ENCODE peak calls at places on chromosomes 12 and 14, in ten cellular contexts. Y is AG09309; S is CD8-positive, alpha-beta T cell; K is brain microvascular endothelial cell; D is fibroblast of pulmonary artery; N is GM13977; B is AG09319; Z is GM12865; G is GM13976; F is endodermal cell. H is an unnamed sample.

GRCh38 chr14:79465651-79466050 is 745.7 kb downstream of the DIO2 start:
- DNase-seq in Y (no peak), S (no peak), K (no peak), D (no peak), N (no peak), B (no peak), Z (no peak), G (no peak), F (no peak), H (no peak)

GRCh38 chr12:80509781-80510556 is 65.9 kb downstream of the PTPRQ start:
- DNase-seq in Y (peak), S (no peak), K (peak), D (peak), N (no peak), B (peak), Z (no peak), G (no peak), F (no peak), H (no peak)

GRCh38 chr12:109018276-109018675 is 2.6 kb downstream of the SVOP start:
- DNase-seq in Y (no peak), S (no peak), K (no peak), D (no peak), N (no peak), B (no peak), Z (no peak), G (no peak), F (no peak), H (no peak)

GRCh38 chr12:3049596-3050314 is 27.4 kb upstream of the TSPAN9 start:
- DNase-seq in Y (no peak), S (no peak), K (no peak), D (no peak), N (no peak), B (no peak), Z (no peak), G (no peak), F (peak), H (no peak)

GRCh38 chr12:130977046-130977758 is 23.5 kb downstream of the ADGRD1 start:
- DNase-seq in Y (no peak), S (no peak), K (no peak), D (no peak), N (no peak), B (no peak), Z (no peak), G (no peak), F (peak), H (no peak)

GRCh38 chr12:112303004-112303403 is 79.2 kb downstream of the HECTD4 start:
- DNase-seq in Y (peak), S (peak), K (peak), D (peak), N (peak), B (peak), Z (peak), G (peak), F (peak), H (no peak)

GRCh38 chr14:79356040-79356439 is 855.3 kb downstream of the DIO2 start:
- DNase-seq in Y (no peak), S (no peak), K (no peak), D (peak), N (no peak), B (no peak), Z (no peak), G (no peak), F (peak), H (no peak)

GRCh38 chr12:8687846-8688601 is 9.8 kb upstream of the RIMKLB start:
- DNase-seq in Y (peak), S (no peak), K (peak), D (peak), N (no peak), B (peak), Z (peak), G (no peak), F (peak), H (no peak)

GRCh38 chr12:2283910-2284309 is 231.1 kb downstream of the CACNA1C start:
- DNase-seq in Y (no peak), S (no peak), K (no peak), D (peak), N (no peak), B (no peak), Z (no peak), G (no peak), F (peak), H (no peak)

GRCh38 chr12:12008931-12009611 is 61.7 kb upstream of the BCL2L14 start:
- DNase-seq in Y (no peak), S (peak), K (peak), D (peak), N (peak), B (no peak), Z (peak), G (peak), F (peak), H (peak)

GRCh38 chr12:105820407-105821140 is 318.2 kb downstream of the NUAK1 start:
- DNase-seq in Y (peak), S (no peak), K (peak), D (peak), N (no peak), B (peak), Z (no peak), G (no peak), F (no peak), H (no peak)

GRCh38 chr12:54162741-54163140 is 26.0 kb downstream of the SMUG1 start:
- DNase-seq in Y (no peak), S (no peak), K (no peak), D (no peak), N (no peak), B (no peak), Z (no peak), G (no peak), F (no peak), H (no peak)

DNA sequence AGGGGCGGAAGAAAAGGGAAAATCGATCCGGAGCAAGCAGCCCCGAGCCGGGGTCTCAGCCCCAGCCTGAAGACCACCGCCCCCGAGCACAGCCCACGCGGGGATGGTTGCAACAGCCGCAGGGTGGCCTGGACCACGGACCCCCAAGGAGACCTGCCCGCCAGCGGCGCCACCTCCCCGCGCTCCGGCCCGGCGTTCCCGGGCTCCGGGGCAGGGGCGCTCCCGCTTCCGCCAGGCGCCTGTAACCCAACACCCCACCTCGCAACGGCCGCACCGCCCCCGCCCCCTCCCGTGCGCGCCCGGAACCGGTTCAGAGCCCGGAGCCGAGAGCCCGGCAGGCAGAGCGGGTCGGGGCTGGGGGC is 571 bp downstream of the ACTN1 start:
- DNase-seq in Y (no peak), S (peak), K (no peak), D (no peak), N (peak), B (no peak), Z (peak), G (peak), F (peak), H (no peak)
- TF ChIP-seq CTCF in Y (no peak), S (no peak), K (no peak), D (no peak), N (no peak), B (no peak), Z (no peak), G (no peak), F (no peak), H (no peak)

DNA sequence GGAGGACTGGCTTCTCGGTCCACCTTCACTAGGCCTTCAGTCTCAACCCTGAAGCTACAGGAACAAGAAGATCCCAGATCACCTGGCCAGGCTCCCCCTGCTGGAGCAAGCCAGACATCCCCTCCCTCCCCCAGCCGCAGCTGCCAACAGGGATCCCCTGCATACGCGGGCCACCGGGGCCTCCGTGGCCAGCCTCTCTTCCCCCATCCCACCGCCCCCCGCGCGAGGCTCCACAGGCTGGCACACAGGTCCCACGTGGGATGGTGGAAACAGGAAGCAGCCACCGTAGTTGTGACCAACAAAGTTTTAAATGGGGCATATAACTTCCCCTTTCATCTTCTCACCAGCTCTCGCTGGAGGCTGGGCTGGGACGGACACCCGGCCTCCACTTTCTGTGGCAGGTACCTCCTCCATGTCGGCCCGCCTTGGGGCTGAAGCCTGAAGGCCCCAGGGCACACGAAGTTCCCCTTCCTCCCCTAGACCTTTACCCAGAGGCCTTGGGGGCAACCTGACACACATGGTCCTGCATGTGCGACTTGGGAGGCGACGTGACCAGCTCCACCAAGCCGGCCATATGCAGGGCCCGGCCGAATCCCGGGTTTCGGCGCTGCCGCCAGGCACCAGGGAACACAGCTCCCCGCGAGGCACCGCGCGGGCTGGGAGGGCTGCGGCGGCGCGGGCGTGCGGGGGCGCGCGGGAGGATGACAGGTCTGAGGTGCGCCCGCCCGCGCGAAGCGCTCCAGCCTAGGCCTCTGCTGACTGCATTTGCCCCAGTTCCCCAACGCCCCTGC is 44.4 kb upstream of the PNMA1 start:
- DNase-seq in Y (no peak), S (peak), K (peak), D (peak), N (peak), B (no peak), Z (peak), G (peak), F (peak), H (peak)
- TF ChIP-seq CTCF in Y (peak), S (peak), K (peak), D (peak), N (peak), B (peak), Z (peak), G (peak), F (peak), H (peak)

DNA sequence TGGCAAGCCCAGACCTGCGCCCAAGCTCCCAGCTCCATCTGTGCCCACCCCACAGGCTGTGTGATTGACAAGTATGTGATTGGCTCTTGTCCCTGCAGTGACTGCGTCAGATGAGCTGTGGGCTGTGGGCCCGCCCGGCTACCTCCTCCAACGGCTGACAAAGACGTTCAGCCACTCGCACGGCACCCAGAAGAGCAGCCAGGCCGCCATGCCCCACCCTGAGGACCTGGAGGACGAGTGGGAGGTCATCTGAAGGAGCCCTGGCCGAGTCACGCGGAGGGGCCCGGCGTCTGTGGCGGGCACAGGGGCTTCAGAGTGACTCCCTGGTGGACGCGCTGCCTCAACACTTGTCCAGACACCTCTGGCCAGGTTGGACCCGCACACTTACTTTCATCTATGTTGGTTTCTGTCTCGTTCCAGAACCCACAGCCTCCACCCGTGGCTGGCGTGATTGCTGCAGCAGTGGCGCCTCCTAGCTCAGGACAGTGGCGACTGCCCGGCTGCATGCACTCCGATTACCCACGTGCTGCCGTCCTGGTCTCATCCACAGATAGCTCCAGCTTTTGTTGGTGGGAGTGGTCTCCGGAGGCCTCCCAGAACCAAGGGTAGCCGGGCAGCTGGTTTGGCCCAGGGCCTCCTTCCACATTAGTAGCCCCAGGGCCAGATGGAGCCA is 11.4 kb downstream of the ANKRD9 start:
- DNase-seq in Y (no peak), S (no peak), K (no peak), D (no peak), N (no peak), B (no peak), Z (no peak), G (no peak), F (peak), H (no peak)
- TF ChIP-seq CTCF in Y (peak), S (no peak), K (peak), D (peak), N (peak), B (no peak), Z (no peak), G (no peak), F (peak), H (no peak)

GRCh38 chr12:115396567-115396966 is 712.6 kb upstream of the TBX3 start:
- DNase-seq in Y (no peak), S (no peak), K (no peak), D (no peak), N (no peak), B (no peak), Z (no peak), G (no peak), F (no peak), H (no peak)

GRCh38 chr12:115394498-115395220 is 710.7 kb upstream of the TBX3 start:
- DNase-seq in Y (no peak), S (no peak), K (no peak), D (no peak), N (no peak), B (no peak), Z (no peak), G (no peak), F (no peak), H (no peak)

GRCh38 chr12:115400011-115400410 is 716.0 kb upstream of the TBX3 start:
- DNase-seq in Y (no peak), S (no peak), K (no peak), D (no peak), N (no peak), B (no peak), Z (no peak), G (no peak), F (no peak), H (no peak)

GRCh38 chr12:115402443-115403170 is 718.6 kb upstream of the TBX3 start:
- DNase-seq in Y (no peak), S (no peak), K (no peak), D (no peak), N (no peak), B (no peak), Z (no peak), G (no peak), F (no peak), H (no peak)

GRCh38 chr12:115398311-115398781 is 714.4 kb upstream of the TBX3 start:
- DNase-seq in Y (no peak), S (no peak), K (no peak), D (no peak), N (no peak), B (no peak), Z (no peak), G (no peak), F (peak), H (no peak)
- TF ChIP-seq CTCF in Y (no peak), S (no peak), K (no peak), D (no peak), N (no peak), B (no peak), Z (peak), G (no peak), F (peak), H (no peak)

DNA sequence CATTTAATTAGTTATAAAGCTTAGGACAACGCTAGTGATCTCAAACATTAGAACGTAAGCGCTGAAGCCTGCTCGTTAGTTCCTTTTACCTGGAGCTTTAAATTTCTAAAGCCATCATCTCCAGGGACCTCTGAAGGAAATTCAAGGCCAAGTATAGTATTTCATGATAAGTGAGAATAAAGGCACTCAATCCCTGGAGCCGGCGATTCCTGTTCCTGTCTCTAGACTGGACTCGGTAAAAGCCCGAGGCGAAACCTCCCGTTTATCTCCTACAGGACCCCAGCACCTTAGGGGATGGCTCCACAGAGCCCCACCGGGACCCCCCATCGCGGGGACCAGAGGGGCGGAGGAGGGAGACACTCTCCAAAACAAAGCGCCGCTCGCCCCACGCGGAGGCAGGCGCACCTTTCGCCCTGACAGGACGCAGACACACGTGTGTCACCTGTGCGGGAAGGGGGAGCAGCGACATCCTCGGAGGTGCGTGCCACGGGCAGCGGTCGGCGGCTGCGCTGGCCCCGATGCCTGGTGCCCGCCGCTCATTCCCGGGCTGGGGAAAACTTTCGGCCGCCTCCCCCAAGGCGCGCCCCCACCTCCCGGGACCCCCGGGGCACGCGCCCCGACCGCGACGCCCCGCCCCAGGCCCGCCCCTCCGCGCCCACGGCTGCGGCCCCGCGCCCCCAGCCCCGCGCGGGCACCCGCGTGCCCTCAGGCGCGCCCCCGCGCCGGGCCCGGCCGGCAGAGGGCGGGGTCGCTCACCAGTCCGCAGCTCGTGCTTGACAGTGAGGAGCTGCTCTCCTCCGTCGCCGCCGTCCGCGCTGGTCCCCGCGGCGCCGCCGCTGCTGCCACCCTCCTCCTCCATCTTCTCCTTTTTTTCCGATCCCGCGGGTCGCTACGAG is 617 bp downstream of the RPS6KA5 start:
- DNase-seq in Y (no peak), S (peak), K (peak), D (peak), N (peak), B (no peak), Z (peak), G (peak), F (peak), H (peak)
- TF ChIP-seq CTCF in Y (peak), S (no peak), K (no peak), D (no peak), N (peak), B (no peak), Z (peak), G (peak), F (peak), H (peak)

DNA sequence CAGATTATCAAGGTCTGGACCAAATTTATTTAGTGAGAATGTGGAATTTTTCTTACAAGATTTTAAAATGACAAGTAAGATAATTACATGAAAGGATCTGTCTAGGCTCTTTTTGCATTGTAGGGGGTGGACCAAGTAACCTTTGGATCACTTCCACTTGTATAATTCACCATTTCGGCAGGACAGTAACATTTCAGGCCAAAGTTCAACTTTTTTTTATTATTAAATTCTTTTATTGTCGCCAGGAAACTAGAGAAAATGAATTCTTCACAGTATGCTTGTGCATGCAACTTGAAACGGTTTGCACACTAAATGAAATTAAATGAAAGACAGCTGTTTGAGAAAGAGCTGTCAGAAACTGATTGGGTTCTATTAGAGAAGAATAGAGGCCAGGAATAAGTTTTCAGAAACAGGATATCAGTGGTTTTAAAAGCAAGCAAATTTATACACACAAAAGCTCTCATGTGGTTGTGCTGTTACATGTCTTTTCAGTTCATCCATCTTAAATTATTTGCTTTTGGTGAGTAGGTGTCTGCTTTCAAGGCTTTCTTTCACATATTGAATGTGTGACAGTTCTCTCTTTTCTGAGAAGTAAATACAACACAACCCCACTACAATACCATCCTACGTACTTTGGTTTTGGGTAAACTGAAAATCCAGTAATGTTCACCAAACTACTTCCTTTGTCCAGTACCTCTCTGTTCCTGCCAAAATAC is 291.6 kb downstream of the RAD51B start:
- DNase-seq in Y (no peak), S (no peak), K (no peak), D (no peak), N (no peak), B (no peak), Z (peak), G (no peak), F (no peak), H (no peak)
- TF ChIP-seq CTCF in Y (no peak), S (no peak), K (no peak), D (no peak), N (no peak), B (no peak), Z (no peak), G (no peak), F (no peak), H (no peak)

DNA sequence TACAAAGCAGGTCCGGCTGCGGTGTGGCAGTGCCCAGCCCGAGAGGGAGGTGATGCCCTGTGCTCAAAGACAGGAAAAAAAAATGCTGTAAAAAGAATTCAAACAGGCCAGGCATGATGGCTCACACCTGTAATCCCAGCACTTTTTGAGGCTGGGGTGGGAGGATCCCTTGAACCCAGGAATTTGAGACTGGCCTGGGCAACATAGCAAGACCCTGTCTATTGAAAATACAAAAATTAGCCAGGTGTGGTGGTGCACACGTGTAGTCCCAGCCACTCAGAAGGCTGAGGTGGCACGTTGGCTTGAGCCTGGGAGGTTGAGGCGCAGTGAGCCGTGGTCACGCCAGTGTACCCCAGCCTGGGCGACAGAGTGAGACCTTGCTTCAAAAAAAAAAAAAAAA is 26.4 kb downstream of the DNAH10 start:
- DNase-seq in Y (no peak), S (no peak), K (no peak), D (no peak), N (no peak), B (no peak), Z (no peak), G (no peak), F (no peak), H (no peak)
- TF ChIP-seq CTCF in Y (no peak), S (no peak), K (no peak), D (no peak), N (no peak), B (no peak), Z (no peak), G (no peak), F (no peak), H (no peak)

H was measured in CD14-positive monocyte.